ENCODE peak calls at places on chromosomes 1 and 21, in four cellular contexts. B, S, A and P are unnamed samples.

GRCh38 chr1:108949044-108949443 is 14.2 kb downstream of the CLCC1 start:
- DNase-seq in A (no peak), B (no peak), S (no peak), P (no peak)

GRCh38 chr21:42617476-42617875 is 35.9 kb upstream of the PDE9A start:
- DNase-seq in S (no peak), A (no peak), B (peak), P (no peak)

GRCh38 chr1:97307151-97307550 is 585.6 kb downstream of the PTBP2 start:
- DNase-seq in B (no peak), A (no peak), S (no peak), P (no peak)

GRCh38 chr1:217889401-217889800 is 258.3 kb downstream of the SPATA17 start:
- DNase-seq in A (no peak), B (peak), S (peak), P (no peak)

GRCh38 chr1:169546087-169546995 is 39.9 kb downstream of the F5 start:
- DNase-seq in A (peak), S (peak), B (no peak), P (no peak)

GRCh38 chr1:109396971-109397370 is 747 bp downstream of the SORT1 start:
- DNase-seq in S (no peak), B (no peak), A (no peak), P (no peak)

GRCh38 chr1:114328505-114328904 is 174.8 kb upstream of the SYT6 start:
- DNase-seq in A (no peak), S (no peak), B (no peak), P (no peak)

GRCh38 chr1:228163004-228163753 is 2.4 kb upstream of the IBA57 start:
- DNase-seq in A (no peak), S (no peak), B (peak), P (no peak)

GRCh38 chr1:111737216-111738132 is 1.7 kb downstream of the INKA2 start:
- DNase-seq in B (no peak), A (no peak), S (no peak), P (no peak)

GRCh38 chr21:18772404-18772803 is 368.8 kb upstream of the TMPRSS15 start:
- DNase-seq in B (no peak), S (no peak), A (no peak), P (no peak)

GRCh38 chr1:225378880-225379279 is 49.0 kb downstream of the LBR start:
- DNase-seq in A (no peak), S (peak), B (peak), P (peak)

GRCh38 chr1:19909392-19909791 is 14.0 kb downstream of the PLA2G2E start:
- DNase-seq in A (no peak), B (no peak), S (no peak), P (no peak)

GRCh38 chr1:67367370-67368345 is 60.0 kb downstream of the IL12RB2 start:
- DNase-seq in B (peak), S (no peak), A (peak), P (no peak)

GRCh38 chr1:53643061-53643880 is 95.7 kb downstream of the GLIS1 start:
- DNase-seq in S (peak), A (no peak), B (no peak), P (no peak)

GRCh38 chr1:66623812-66624211 is 89.9 kb downstream of the SGIP1 start:
- DNase-seq in S (no peak), A (peak), B (no peak), P (peak)

GRCh38 chr1:49104575-49104974 is 327.9 kb upstream of the BEND5 start:
- DNase-seq in B (no peak), A (no peak), S (no peak), P (no peak)

GRCh38 chr1:4613606-4614370 is 40.6 kb upstream of the AJAP1 start:
- DNase-seq in S (no peak), A (no peak), B (no peak), P (no peak)

GRCh38 chr1:199774433-199775089 is 252.9 kb upstream of the NR5A2 start:
- DNase-seq in S (no peak), A (peak), B (no peak), P (no peak)

GRCh38 chr1:197915797-197916686 is 1.1 kb upstream of the LHX9 start:
- DNase-seq in A (peak), S (peak), B (peak), P (no peak)

GRCh38 chr1:46581685-46582455 is 22.2 kb downstream of the MKNK1 start:
- DNase-seq in S (no peak), A (no peak), B (no peak), P (no peak)

GRCh38 chr1:239308701-239309333 is 77.6 kb upstream of the CHRM3 start:
- DNase-seq in A (peak), S (peak), B (peak), P (no peak)

GRCh38 chr1:234558186-234558836 is 51.7 kb downstream of the IRF2BP2 start:
- DNase-seq in B (no peak), S (no peak), A (no peak), P (no peak)

GRCh38 chr1:8318436-8318835 is 522 bp downstream of the SLC45A1 start:
- DNase-seq in A (no peak), B (no peak), S (peak), P (no peak)

GRCh38 chr1:10903826-10904225 is 107.4 kb upstream of the CASZ1 start:
- DNase-seq in A (no peak), S (no peak), B (no peak), P (no peak)

GRCh38 chr1:172708452-172708851 is 49.5 kb downstream of the FASLG start:
- DNase-seq in A (no peak), S (no peak), B (no peak), P (no peak)

GRCh38 chr1:4662723-4663122 is 8.3 kb downstream of the AJAP1 start:
- DNase-seq in S (no peak), B (no peak), A (no peak), P (no peak)

GRCh38 chr1:114154963-114155322 is 1.3 kb upstream of the SYT6 start:
- DNase-seq in A (peak), S (peak), B (peak), P (peak)

GRCh38 chr1:6037338-6037762 is 8.3 kb upstream of the KCNAB2 start:
- DNase-seq in B (peak), S (no peak), A (no peak), P (no peak)

GRCh38 chr1:156797212-156797871 is 19.3 kb downstream of the SH2D2A start:
- DNase-seq in S (peak), A (no peak), B (no peak), P (no peak)

GRCh38 chr21:35508389-35508888 is 459.3 kb upstream of the RUNX1 start:
- DNase-seq in A (peak), B (peak), S (peak), P (peak)

GRCh38 chr1:209354111-209354839 is 229.2 kb upstream of the CAMK1G start:
- DNase-seq in A (peak), S (peak), B (peak), P (peak)

GRCh38 chr1:83889707-83890106 is 109.2 kb downstream of the TTLL7 start:
- DNase-seq in B (no peak), S (no peak), A (no peak), P (no peak)

GRCh38 chr1:164786980-164787833 is 228.2 kb downstream of the PBX1 start:
- DNase-seq in B (peak), A (no peak), S (peak), P (no peak)

GRCh38 chr1:198778049-198778448 is 139.2 kb downstream of the PTPRC start:
- DNase-seq in S (no peak), A (no peak), B (peak), P (no peak)